ENCODE peak calls at places on chromosomes 5 and 9, in six cellular contexts. N is IMR-90; X is suprapubic skin; G is fibroblast of mammary gland; S is activated CD8-positive, alpha-beta T cell treated with anti-CD3 and anti-CD28 coated beads for 36 hours; Z is Calu3. Q is an unnamed sample.

GRCh38 chr9:19102181-19102630 is 498 bp downstream of the HAUS6 start:
- DNase-seq in S (peak), N (peak), X (no peak), G (no peak), Z (peak), Q (peak)

GRCh38 chr5:152084476-152084875 is 159.8 kb upstream of the GLRA1 start:
- DNase-seq in G (no peak), Z (no peak), X (no peak), S (no peak), N (no peak), Q (no peak)

GRCh38 chr5:41157272-41157671 is 56.1 kb downstream of the C6 start:
- DNase-seq in G (peak), X (no peak), Z (no peak), N (peak), S (no peak), Q (no peak)

GRCh38 chr9:26746357-26747072 is 146.1 kb downstream of the CAAP1 start:
- DNase-seq in X (no peak), N (peak), Z (peak), G (peak), S (no peak), Q (no peak)

GRCh38 chr9:115262477-115262876 is 144.5 kb upstream of the TNC start:
- DNase-seq in N (peak), X (no peak), G (peak), Z (peak), S (no peak), Q (no peak)

GRCh38 chr9:69460002-69460401 is 135.0 kb downstream of the ENTREP1 start:
- DNase-seq in S (no peak), X (no peak), N (no peak), Z (no peak), G (no peak), Q (no peak)

GRCh38 chr5:178074266-178074952 is 38.9 kb upstream of the N4BP3 start:
- DNase-seq in S (peak), X (no peak), G (no peak), N (no peak), Z (peak), Q (no peak)

GRCh38 chr5:8613078-8613685 is 744.2 kb downstream of the MTRR start:
- DNase-seq in N (no peak), X (no peak), Z (no peak), G (no peak), S (no peak), Q (no peak)

GRCh38 chr5:99600952-99601351 is 672.1 kb upstream of the CHD1 start:
- DNase-seq in Z (no peak), G (no peak), X (no peak), S (no peak), N (no peak), Q (no peak)

GRCh38 chr9:97518909-97519307 is 17.4 kb downstream of the TMOD1 start:
- DNase-seq in S (no peak), N (peak), G (peak), X (no peak), Z (peak), Q (no peak)

GRCh38 chr5:141855265-141856029 is 22.8 kb downstream of the PCDH1 start:
- DNase-seq in G (no peak), N (no peak), X (no peak), Z (peak), S (no peak), Q (no peak)

GRCh38 chr9:78491402-78491801 is 194.5 kb downstream of the PSAT1 start:
- DNase-seq in X (no peak), S (no peak), G (no peak), Z (no peak), N (no peak), Q (no peak)

GRCh38 chr5:55601209-55601618 is 66.5 kb upstream of the PLPP1 start:
- DNase-seq in X (peak), Z (peak), N (peak), G (peak), S (no peak), Q (no peak)

GRCh38 chr9:91741529-91741928 is 208.5 kb downstream of the ROR2 start:
- DNase-seq in G (peak), N (peak), X (no peak), S (no peak), Z (no peak), Q (no peak)

GRCh38 chr5:59744531-59744992 is 149.0 kb downstream of the PDE4D start:
- DNase-seq in G (peak), N (peak), X (no peak), S (no peak), Z (no peak), Q (no peak)

GRCh38 chr9:116073826-116074225 is 79.8 kb upstream of the PAPPA start:
- DNase-seq in G (peak), Z (no peak), X (no peak), S (no peak), N (peak), Q (no peak)

GRCh38 chr9:101388507-101388993 is 3.7 kb upstream of the BAAT start:
- DNase-seq in N (no peak), S (no peak), X (no peak), G (peak), Z (no peak), Q (no peak)
- TF ChIP-seq CTCF in N (peak), S (no peak), X (no peak), G (peak), Z (peak), Q (no peak)

GRCh38 chr5:77366717-77367500 is 125.2 kb downstream of the WDR41 start:
- DNase-seq in G (no peak), Z (no peak), S (no peak), X (no peak), N (no peak), Q (no peak)
- TF ChIP-seq CTCF in G (no peak), Z (no peak), S (no peak), X (no peak), N (no peak), Q (no peak)

GRCh38 chr9:108468364-108468763 is 387.4 kb downstream of the ACTL7B start:
- DNase-seq in Z (peak), X (no peak), G (peak), N (peak), S (peak), Q (no peak)
- TF ChIP-seq CTCF in Z (no peak), X (no peak), G (peak), N (peak), S (peak), Q (no peak)

DNA sequence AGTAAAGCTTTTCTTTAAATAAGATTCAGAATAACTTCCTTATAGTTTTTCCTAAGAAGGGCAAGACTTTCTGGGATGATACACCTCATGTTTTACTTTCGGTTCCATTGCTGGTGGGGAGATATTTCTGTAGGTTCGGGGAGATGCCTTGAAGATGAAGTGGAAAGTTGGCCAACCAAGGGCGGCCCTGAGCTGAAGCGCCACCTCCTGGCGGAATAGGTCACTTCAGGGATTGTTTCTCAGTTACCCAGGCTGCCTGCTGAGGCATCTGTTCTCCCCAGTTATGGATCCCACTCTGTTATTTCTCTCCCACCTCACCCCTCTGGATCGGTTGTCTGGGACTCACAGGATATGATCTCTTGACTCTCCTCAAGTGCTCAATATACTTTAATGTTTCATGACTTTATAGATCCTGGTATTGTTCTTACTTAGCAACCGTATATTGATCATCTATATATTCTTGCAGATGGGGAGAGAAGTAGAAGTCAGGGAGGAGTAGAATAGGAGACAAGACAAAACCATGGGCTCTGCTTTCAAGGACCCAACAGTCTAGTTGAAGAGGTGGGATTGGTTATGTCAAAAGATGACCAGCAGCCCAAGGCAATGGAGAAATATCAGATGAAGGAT is 23.4 kb downstream of the MEGF10 start:
- DNase-seq in G (peak), N (peak), X (peak), Z (peak), S (peak), Q (peak)
- TF ChIP-seq CTCF in G (peak), N (peak), X (peak), Z (peak), S (peak), Q (peak)

Q was measured in spleen.